ENCODE peak calls at places on chromosomes 13 and 19, in nine cellular contexts. I, B, V, W, R, D, Y, O and E are unnamed samples.
A peak's percentile ranks its signal among the peaks of the same experiment; 100 is the strongest.

GRCh38 chr13:113425931-113426590 is 27.2 kb downstream of the ADPRHL1 start:
- DNase-seq in D (no peak), W (no peak), O (no peak), V (no peak), R (no peak), Y (no peak), B (no peak), I (no peak), E (no peak)

GRCh38 chr13:109381546-109382180 is 404.7 kb downstream of the IRS2 start:
- DNase-seq in O (no peak), Y (peak; percentile 72), V (peak; percentile 92), R (no peak), B (peak; percentile 58), W (no peak), D (peak; percentile 64), I (no peak), E (no peak)

GRCh38 chr19:24074720-24075119 is 12.3 kb upstream of the ZNF254 start:
- DNase-seq in I (no peak), B (peak; percentile 57), V (peak; percentile 34), Y (peak; percentile 17), O (no peak), W (no peak), D (peak; percentile 36), R (no peak), E (no peak)

GRCh38 chr13:40285634-40286033 is 380.8 kb downstream of the FOXO1 start:
- DNase-seq in D (no peak), W (no peak), O (no peak), I (no peak), B (no peak), V (no peak), R (no peak), Y (no peak), E (no peak)

GRCh38 chr19:5306531-5306930 is 34.1 kb downstream of the PTPRS start:
- DNase-seq in O (no peak), Y (no peak), W (no peak), B (peak; percentile 20), I (no peak), R (no peak), V (no peak), D (no peak), E (no peak)

GRCh38 chr13:44385401-44385800 is 11.8 kb downstream of the SERP2 start:
- DNase-seq in B (no peak), O (no peak), D (no peak), R (no peak), I (no peak), V (no peak), Y (no peak), W (no peak), E (no peak)

GRCh38 chr19:53865918-53866696 is 1.6 kb upstream of the MYADM start:
- DNase-seq in O (peak; percentile 91), D (peak; percentile 76), I (no peak), B (peak; percentile 38), V (peak; percentile 66), Y (no peak), W (no peak), R (no peak), E (peak; percentile 71)

GRCh38 chr13:22061371-22061805 is 390.5 kb downstream of the FGF9 start:
- DNase-seq in W (peak; percentile 51), R (no peak), B (no peak), Y (no peak), O (no peak), D (no peak), I (no peak), V (no peak), E (peak; percentile 56)

GRCh38 chr19:54517483-54517882 is 14.9 kb downstream of the LAIR2 start:
- DNase-seq in O (no peak), B (peak; percentile 27), V (peak; percentile 27), I (no peak), Y (peak; percentile 33), R (peak; percentile 42), W (no peak), D (peak; percentile 46), E (peak; percentile 37)

GRCh38 chr19:6215701-6216235 is 64.0 kb downstream of the MLLT1 start:
- DNase-seq in O (peak; percentile 65), R (no peak), B (no peak), D (no peak), Y (no peak), I (peak; percentile 45), V (no peak), W (no peak), E (no peak)

DNA sequence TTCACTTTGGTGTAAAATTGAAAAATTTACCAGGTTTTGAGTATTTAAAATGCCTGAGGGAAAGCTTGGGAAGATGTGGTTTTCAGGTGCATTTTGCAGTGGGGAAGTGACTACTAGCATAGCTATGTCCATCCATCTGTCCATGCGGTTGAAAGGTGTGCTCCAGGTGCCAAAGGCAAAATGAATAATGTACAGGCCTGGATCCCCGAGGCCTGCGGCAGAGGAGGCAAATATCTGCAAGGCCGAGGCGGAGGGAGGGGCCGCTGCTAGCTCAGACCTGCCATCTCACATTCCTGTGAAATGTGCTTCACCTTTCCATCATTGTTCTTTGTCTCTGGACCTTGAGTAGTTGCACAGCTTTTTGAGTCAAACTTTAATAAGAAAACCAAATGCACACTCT is 65.5 kb downstream of the ERCC5 start:
- DNase-seq in O (no peak), I (peak; percentile 96), Y (no peak), R (no peak), D (no peak), B (peak; percentile 99), W (no peak), V (no peak), E (no peak)
- H3K27ac ChIP-seq in O (no peak overlapping the region), I (peak overlapping the region; percentile 99), Y (no peak overlapping the region), R (no peak overlapping the region), D (no peak overlapping the region), B (peak overlapping the region; percentile 94), W (no peak overlapping the region), V (no peak overlapping the region), E (no peak overlapping the region)

DNA sequence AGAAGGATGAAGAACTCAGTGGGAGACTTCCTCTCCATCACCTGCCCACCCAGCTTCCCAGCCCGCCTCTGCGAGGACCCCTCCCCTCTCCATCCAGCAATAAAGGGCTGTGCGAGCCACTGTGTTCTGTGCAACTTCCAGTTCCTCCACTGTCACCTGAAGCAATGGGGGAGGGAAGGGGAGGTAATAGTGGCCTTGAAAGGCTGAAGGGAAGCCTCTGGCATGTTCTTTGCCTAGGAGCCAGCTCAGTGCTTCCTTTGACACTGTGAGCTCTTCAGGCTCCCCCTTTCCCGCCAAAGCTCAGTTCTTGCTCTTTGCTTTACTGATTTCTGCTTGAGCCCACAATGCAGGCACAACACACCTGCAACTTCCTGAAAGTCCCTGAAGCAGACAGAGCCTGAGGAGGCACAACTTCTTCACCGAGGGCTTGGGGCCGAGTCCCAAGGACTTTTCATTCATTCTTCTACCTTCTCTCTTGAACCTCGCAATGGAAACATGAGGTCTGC is 73.2 kb upstream of the DOCK9 start:
- DNase-seq in B (no peak), I (no peak), O (no peak), W (no peak), Y (no peak), V (no peak), D (no peak), R (no peak), E (no peak)
- H3K27ac ChIP-seq in B (no peak overlapping the region), I (peak overlapping the region; percentile 77), O (no peak overlapping the region), W (no peak overlapping the region), Y (no peak overlapping the region), V (no peak overlapping the region), D (no peak overlapping the region), R (no peak overlapping the region), E (peak overlapping the region; percentile 40)

DNA sequence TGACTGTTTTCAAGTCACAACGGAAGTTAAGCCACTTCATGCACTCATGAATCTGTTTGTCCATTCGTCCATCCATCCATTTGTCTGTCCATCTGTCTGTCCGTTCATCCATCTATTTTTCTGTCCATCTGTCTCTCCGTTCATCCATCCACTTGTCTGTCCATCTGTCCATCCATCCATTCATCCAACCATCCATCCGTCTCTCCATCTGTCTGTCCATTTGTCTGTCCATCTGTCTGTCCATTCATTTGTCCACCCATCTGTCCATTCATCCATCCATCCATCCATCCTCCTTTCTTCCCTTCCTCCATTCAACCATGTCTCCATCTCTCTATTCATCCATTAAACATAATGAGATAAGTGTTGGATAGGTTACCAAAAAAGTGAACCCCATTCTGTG is 123.5 kb upstream of the UQCRFS1 start:
- DNase-seq in W (no peak), V (no peak), O (no peak), Y (no peak), I (no peak), B (no peak), D (no peak), R (no peak), E (no peak)
- H3K27ac ChIP-seq in W (no peak overlapping the region), V (no peak overlapping the region), O (no peak overlapping the region), Y (no peak overlapping the region), I (no peak overlapping the region), B (no peak overlapping the region), D (no peak overlapping the region), R (no peak overlapping the region), E (no peak overlapping the region)

GRCh38 chr19:7706188-7706530 is 4.2 kb upstream of the FCER2 start:
- DNase-seq in I (no peak), R (no peak), B (no peak), O (no peak), Y (no peak), D (no peak), V (no peak), W (no peak), E (no peak)

GRCh38 chr19:7705387-7706187 is 3.7 kb upstream of the FCER2 start:
- DNase-seq in B (no peak), V (no peak), W (peak; percentile 91), D (no peak), Y (no peak), I (no peak), O (peak; percentile 73), R (peak; percentile 33), E (peak; percentile 63)

GRCh38 chr19:7709932-7710460 is 8.1 kb upstream of the FCER2 start:
- DNase-seq in W (no peak), O (no peak), Y (no peak), B (no peak), R (no peak), V (no peak), D (no peak), I (no peak), E (no peak)

GRCh38 chr19:7704280-7705060 is 2.5 kb upstream of the FCER2 start:
- DNase-seq in B (no peak), V (no peak), I (no peak), Y (no peak), O (no peak), D (no peak), W (no peak), R (no peak), E (no peak)

DNA sequence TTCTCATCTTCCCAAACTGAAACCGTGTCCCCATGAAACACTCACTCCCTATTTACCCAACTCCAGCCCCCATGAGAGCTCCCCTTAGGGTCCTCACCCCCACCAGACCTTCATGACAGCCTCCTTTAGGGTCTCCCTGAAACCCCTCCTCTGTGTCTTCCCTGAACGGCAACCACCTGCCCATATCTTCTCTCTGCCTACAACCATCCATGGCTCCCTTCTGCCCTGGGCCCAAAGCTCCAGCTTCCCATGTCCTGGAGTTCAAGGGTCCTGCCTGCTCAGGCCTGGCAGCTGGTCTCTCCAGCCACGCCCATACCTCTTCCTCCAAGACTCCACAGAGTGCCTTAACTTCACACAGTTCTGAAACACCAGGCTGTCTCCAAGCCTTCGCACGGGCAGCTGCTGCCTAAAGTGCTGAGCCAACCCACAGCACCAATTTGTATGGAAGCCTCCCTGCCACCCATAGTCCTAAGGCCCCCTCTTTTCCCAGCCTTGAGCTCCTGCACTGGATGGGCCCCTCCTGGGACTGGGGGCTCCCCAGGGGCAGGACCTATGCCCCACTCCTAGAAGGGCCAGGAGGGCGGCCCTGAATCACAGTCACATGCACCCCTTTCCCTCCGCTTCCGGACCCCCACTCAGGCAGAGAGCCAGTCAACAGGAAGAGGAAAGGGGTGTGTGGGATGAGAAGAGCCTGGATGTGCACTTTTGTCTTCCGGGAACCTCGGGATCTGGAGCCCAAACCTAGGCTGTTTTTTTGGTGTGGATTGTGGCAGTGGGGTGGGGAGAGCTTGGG is 4.9 kb upstream of the FCER2 start:
- DNase-seq in R (peak; percentile 8), B (no peak), O (no peak), D (no peak), Y (no peak), V (no peak), I (no peak), W (no peak), E (no peak)
- H3K27ac ChIP-seq in R (no peak overlapping the region), B (no peak overlapping the region), O (peak overlapping the region; percentile 25), D (no peak overlapping the region), Y (no peak overlapping the region), V (no peak overlapping the region), I (no peak overlapping the region), W (peak overlapping the region; percentile 99), E (peak overlapping the region; percentile 83)